ENCODE peak calls at places on chromosomes 7 and 10, in ten cellular contexts. F is glomerular endothelial cell; X is endothelial cell; I is amygdala; G is MCF 10A; E is fibroblast of the aortic adventitia; O is kidney glomerular epithelial cell; D is foreskin melanocyte; M is stimulated activated naive CD4-positive, alpha-beta T cell; Y is OCI-LY7. N is an unnamed sample.

GRCh38 chr7:3754488-3755365 is 453.7 kb downstream of the SDK1 start:
- DNase-seq in F (no peak), X (no peak), I (peak), G (no peak), E (peak), O (no peak), D (peak), M (no peak), Y (no peak), N (peak)

GRCh38 chr10:128854965-128855364 is 612.1 kb upstream of the MGMT start:
- DNase-seq in F (no peak), X (no peak), I (peak), G (peak), E (no peak), O (peak), D (no peak), M (no peak), Y (no peak), N (peak)

GRCh38 chr10:131726460-131726861 is 174.3 kb upstream of the PPP2R2D start:
- DNase-seq in F (no peak), X (no peak), I (no peak), G (no peak), E (no peak), O (no peak), D (peak), M (no peak), Y (no peak), N (no peak)

GRCh38 chr7:50614721-50615518 is 49.7 kb upstream of the DDC start:
- DNase-seq in F (no peak), X (no peak), I (no peak), G (no peak), E (peak), O (no peak), D (no peak), M (no peak), Y (peak), N (peak)

GRCh38 chr10:76026931-76027330 is 595.5 kb downstream of the LRMDA start:
- DNase-seq in F (no peak), X (no peak), I (no peak), G (peak), E (no peak), O (no peak), D (no peak), M (no peak), Y (no peak), N (no peak)

GRCh38 chr7:2030475-2031456 is 202.0 kb downstream of the MAD1L1 start:
- DNase-seq in F (no peak), X (no peak), I (no peak), G (no peak), E (no peak), O (no peak), D (no peak), M (no peak), Y (peak), N (peak)

GRCh38 chr10:65194131-65194530 is 1672.9 kb downstream of the REEP3 start:
- DNase-seq in F (no peak), X (no peak), I (peak), G (peak), E (no peak), O (no peak), D (no peak), M (no peak), Y (no peak), N (no peak)

GRCh38 chr7:73719806-73720169 is 319 bp upstream of the STX1A start:
- DNase-seq in F (no peak), X (no peak), I (no peak), G (no peak), E (no peak), O (no peak), D (no peak), M (no peak), Y (no peak), N (no peak)

GRCh38 chr10:34633346-34633745 is 181.8 kb downstream of the PARD3 start:
- DNase-seq in F (no peak), X (no peak), I (no peak), G (no peak), E (no peak), O (no peak), D (no peak), M (no peak), Y (no peak), N (no peak)

GRCh38 chr7:29139796-29140195 is 6.5 kb downstream of the CPVL start:
- DNase-seq in F (no peak), X (no peak), I (no peak), G (peak), E (no peak), O (no peak), D (no peak), M (no peak), Y (no peak), N (no peak)

GRCh38 chr7:92797693-92798092 is 38.7 kb downstream of the CDK6 start:
- DNase-seq in F (no peak), X (no peak), I (no peak), G (peak), E (peak), O (peak), D (no peak), M (no peak), Y (no peak), N (no peak)

GRCh38 chr7:86762129-86762528 is 118.4 kb downstream of the GRM3 start:
- DNase-seq in F (no peak), X (no peak), I (no peak), G (no peak), E (no peak), O (no peak), D (no peak), M (no peak), Y (no peak), N (no peak)

GRCh38 chr7:32680259-32681173 is 185.2 kb downstream of the AVL9 start:
- DNase-seq in F (no peak), X (no peak), I (no peak), G (peak), E (peak), O (no peak), D (peak), M (no peak), Y (no peak), N (no peak)

GRCh38 chr10:101829561-101830315 is 11.5 kb upstream of the OGA start:
- DNase-seq in F (no peak), X (peak), I (no peak), G (no peak), E (no peak), O (no peak), D (no peak), M (peak), Y (peak), N (peak)

GRCh38 chr7:16669581-16669980 is 23.6 kb downstream of the BZW2 start:
- DNase-seq in F (no peak), X (no peak), I (no peak), G (peak), E (no peak), O (no peak), D (no peak), M (no peak), Y (no peak), N (no peak)

GRCh38 chr10:118034755-118035154 is 12.0 kb downstream of the RAB11FIP2 start:
- DNase-seq in F (no peak), X (no peak), I (no peak), G (no peak), E (peak), O (no peak), D (no peak), M (no peak), Y (no peak), N (no peak)

GRCh38 chr7:26196305-26196704 is 4.2 kb downstream of the HNRNPA2B1 start:
- DNase-seq in F (no peak), X (no peak), I (no peak), G (no peak), E (no peak), O (no peak), D (no peak), M (no peak), Y (no peak), N (no peak)

GRCh38 chr10:2610946-2611345 is 456.4 kb upstream of the PFKP start:
- DNase-seq in F (no peak), X (no peak), I (no peak), G (no peak), E (no peak), O (no peak), D (no peak), M (no peak), Y (no peak), N (no peak)

GRCh38 chr7:121278120-121279021 is 50.4 kb upstream of the WNT16 start:
- DNase-seq in F (no peak), X (no peak), I (no peak), G (peak), E (peak), O (peak), D (no peak), M (no peak), Y (no peak), N (no peak)

GRCh38 chr10:132504501-132505272 is 32.9 kb upstream of the INPP5A start:
- DNase-seq in F (no peak), X (no peak), I (no peak), G (no peak), E (no peak), O (no peak), D (no peak), M (no peak), Y (no peak), N (peak)

GRCh38 chr10:71068811-71069411 is 143.5 kb upstream of the UNC5B start:
- DNase-seq in F (no peak), X (no peak), I (peak), G (peak), E (peak), O (peak), D (no peak), M (no peak), Y (no peak), N (no peak)

GRCh38 chr7:1028044-1028770 is 16.1 kb upstream of the GPR146 start:
- DNase-seq in F (no peak), X (peak), I (peak), G (peak), E (peak), O (peak), D (peak), M (peak), Y (peak), N (peak)

GRCh38 chr7:411677-412312 is 107.9 kb downstream of the PDGFA start:
- DNase-seq in F (no peak), X (no peak), I (no peak), G (no peak), E (no peak), O (no peak), D (no peak), M (no peak), Y (no peak), N (no peak)

GRCh38 chr7:107932851-107933250 is 41.9 kb downstream of the DLD start:
- DNase-seq in F (no peak), X (no peak), I (no peak), G (no peak), E (no peak), O (no peak), D (no peak), M (no peak), Y (no peak), N (no peak)

GRCh38 chr10:80917636-80918035 is 379.9 kb downstream of the SH2D4B start:
- DNase-seq in F (no peak), X (no peak), I (no peak), G (no peak), E (no peak), O (no peak), D (no peak), M (no peak), Y (no peak), N (no peak)

GRCh38 chr10:43424431-43424830 is 12.5 kb upstream of the ZNF487 start:
- DNase-seq in F (no peak), X (no peak), I (no peak), G (no peak), E (no peak), O (no peak), D (no peak), M (no peak), Y (no peak), N (no peak)

GRCh38 chr7:151137076-151137611 is 30.4 kb downstream of the GBX1 start:
- DNase-seq in F (no peak), X (no peak), I (no peak), G (no peak), E (no peak), O (no peak), D (no peak), M (no peak), Y (no peak), N (no peak)

GRCh38 chr10:126014309-126014708 is 117.9 kb downstream of the FANK1 start:
- DNase-seq in F (no peak), X (no peak), I (no peak), G (no peak), E (no peak), O (peak), D (no peak), M (no peak), Y (no peak), N (no peak)

GRCh38 chr10:110818311-110819257 is 53.1 kb upstream of the PDCD4 start:
- DNase-seq in F (no peak), X (no peak), I (no peak), G (no peak), E (peak), O (no peak), D (no peak), M (no peak), Y (no peak), N (peak)

GRCh38 chr7:147197006-147197405 is 1080.4 kb downstream of the CNTNAP2 start:
- DNase-seq in F (no peak), X (no peak), I (no peak), G (peak), E (no peak), O (no peak), D (no peak), M (no peak), Y (no peak), N (no peak)

GRCh38 chr10:130459851-130460490 is 323.8 kb downstream of the GLRX3 start:
- DNase-seq in F (no peak), X (no peak), I (no peak), G (no peak), E (no peak), O (no peak), D (no peak), M (no peak), Y (no peak), N (no peak)